ENCODE peak calls at places on chromosomes 3 and 15, in four cellular contexts. W, M, I and T are unnamed samples.

GRCh38 chr3:38576131-38577088 is 73.1 kb downstream of the SCN5A start:
- DNase-seq in M (no peak), W (peak), I (peak), T (no peak)

GRCh38 chr15:77075528-77075927 is 4.6 kb upstream of the TSPAN3 start:
- DNase-seq in M (no peak), I (no peak), W (no peak), T (peak)

GRCh38 chr3:123861081-123861836 is 22.9 kb downstream of the MYLK start:
- DNase-seq in M (no peak), I (no peak), W (no peak), T (no peak)

GRCh38 chr3:129195731-129196256 is 12.1 kb upstream of the CNBP start:
- DNase-seq in M (peak), W (peak), I (peak), T (peak)

GRCh38 chr3:53841296-53841695 is 4.9 kb downstream of the CHDH start:
- DNase-seq in I (no peak), W (peak), M (peak), T (no peak)

GRCh38 chr3:54355795-54356194 is 233.4 kb downstream of the CACNA2D3 start:
- DNase-seq in I (no peak), W (no peak), M (no peak), T (no peak)

GRCh38 chr3:37569991-37570390 is 291.7 kb upstream of the CTDSPL start:
- DNase-seq in I (no peak), M (no peak), W (no peak), T (no peak)

GRCh38 chr3:70800941-70801340 is 488.5 kb upstream of the MDFIC2 start:
- DNase-seq in W (no peak), I (no peak), M (no peak), T (no peak)

GRCh38 chr15:60414016-60414682 is 16.4 kb upstream of the ANXA2 start:
- DNase-seq in W (no peak), M (no peak), I (no peak), T (no peak)

GRCh38 chr3:15317164-15317477 is 15.3 kb downstream of the SH3BP5 start:
- DNase-seq in M (no peak), W (no peak), I (no peak), T (no peak)

GRCh38 chr3:112097378-112097777 is 11.2 kb downstream of the C3orf52 start:
- DNase-seq in W (peak), M (no peak), I (peak), T (peak)

GRCh38 chr3:69828817-69829216 is 89.6 kb downstream of the MITF start:
- DNase-seq in I (no peak), M (no peak), W (no peak), T (no peak)

GRCh38 chr3:193677734-193678133 is 84.7 kb downstream of the OPA1 start:
- DNase-seq in W (no peak), I (no peak), M (no peak), T (no peak)

GRCh38 chr3:185900228-185900627 is 37.6 kb downstream of the TRA2B start:
- DNase-seq in W (peak), I (peak), M (no peak), T (peak)

DNA sequence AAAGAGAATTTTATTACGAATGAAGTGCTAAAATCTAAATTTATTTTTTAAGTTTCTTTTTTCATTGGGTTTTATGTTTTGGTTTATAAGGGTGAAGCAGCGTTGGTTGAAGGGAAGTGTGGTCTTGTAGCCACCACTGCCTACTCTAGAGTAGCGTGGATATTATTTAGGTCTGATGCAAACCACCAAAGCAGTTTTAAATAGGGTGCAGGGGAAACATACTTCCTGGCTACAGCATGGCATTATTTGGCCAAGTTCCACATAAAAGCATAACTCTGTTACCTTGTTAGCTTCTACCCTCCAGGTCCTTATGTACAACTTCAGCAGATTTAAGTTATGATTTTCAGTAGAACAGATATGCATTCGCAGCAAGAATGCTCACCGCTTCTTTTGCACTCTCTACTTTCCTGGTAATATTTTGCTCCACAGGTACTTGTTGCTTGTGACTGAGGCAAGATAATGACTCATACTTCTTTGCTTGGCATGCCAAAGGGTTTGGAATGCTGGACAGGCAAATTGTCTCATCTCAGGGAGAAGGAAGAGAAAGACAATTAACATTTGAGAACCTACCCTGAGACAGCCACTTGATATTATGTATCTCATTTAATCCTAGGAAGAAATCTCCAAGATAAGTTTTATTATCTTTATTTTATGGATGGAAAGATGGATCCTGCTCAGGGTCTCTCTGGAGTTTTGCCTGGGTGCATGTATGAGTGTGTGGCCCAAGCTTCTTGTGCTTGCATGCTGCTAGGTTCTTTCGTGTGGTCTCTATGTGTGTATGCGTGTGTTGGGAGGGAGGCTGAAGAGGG is 5.4 kb downstream of the TGFBR2 start:
- DNase-seq in I (no peak), W (no peak), M (no peak), T (peak)
- H3K27ac ChIP-seq in I (no peak), W (peak), M (no peak), T (no peak)

DNA sequence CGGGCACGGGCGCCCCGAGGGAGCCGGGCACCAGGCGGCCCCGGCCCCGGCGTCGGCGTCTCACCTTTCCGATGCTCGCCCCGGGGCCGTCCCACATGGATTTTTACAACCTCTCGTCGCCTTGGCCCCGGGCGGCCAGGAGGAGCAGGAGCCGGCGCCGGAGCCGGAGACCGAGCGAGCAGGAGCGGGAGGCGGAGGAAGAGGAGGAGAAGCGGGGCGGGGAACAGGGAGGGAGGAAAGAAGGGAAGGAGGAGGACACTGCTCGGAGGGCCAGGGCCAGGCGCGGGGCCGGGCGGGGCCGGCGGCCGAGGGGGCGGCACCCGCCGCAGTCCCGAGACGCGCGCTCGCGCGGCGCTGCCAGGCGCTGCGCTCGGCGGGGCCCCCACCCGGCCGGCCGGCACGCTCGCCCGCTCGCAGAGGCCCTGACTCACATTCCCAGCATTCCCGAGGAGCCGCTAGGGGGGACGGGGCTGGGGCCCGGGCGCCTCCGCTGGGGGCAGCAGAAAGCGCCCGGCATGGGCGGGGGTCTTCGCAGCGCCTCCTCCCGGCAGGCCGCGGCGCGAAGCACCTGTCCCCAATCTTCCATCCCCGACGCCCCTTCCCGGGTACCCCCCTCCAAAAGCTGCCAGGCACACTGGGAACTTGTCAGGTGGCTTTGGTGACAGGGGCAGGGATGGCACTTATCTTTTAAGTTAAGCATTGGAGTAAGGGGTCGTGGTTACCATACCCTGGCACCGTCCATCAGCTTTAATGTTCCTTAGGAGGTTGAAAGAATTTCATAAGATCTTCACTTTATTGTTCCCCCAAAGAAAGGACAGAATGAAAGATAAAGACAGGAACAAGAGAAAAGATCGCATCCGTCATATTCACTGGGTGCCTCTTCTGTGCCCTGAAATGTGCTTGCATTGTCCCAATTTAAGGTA is at the start of gene ERC2:
- DNase-seq in W (peak), I (peak), M (no peak), T (no peak)
- TF ChIP-seq CTCF in W (no peak), I (peak), M (no peak), T (no peak)

DNA sequence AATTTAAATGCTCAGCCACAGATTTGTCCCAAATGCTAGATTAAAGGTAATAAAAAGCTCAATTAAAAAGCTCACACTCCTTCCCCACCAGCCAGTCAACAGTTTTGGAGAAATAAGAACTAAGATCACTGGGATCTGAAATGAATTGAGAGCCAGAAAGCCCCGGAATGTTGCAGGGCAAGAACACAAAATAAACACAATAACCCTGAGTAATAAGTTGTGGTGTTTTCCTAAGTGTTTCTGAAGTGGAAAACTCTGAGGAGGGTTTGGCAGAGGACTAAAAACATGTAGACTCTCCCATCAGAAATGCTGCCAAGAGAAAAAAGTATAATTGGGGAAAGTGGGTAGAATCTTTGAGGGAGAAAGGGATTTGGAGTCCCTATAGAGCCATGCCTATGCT is 127.8 kb downstream of the ABI3BP start:
- DNase-seq in M (no peak), I (no peak), W (no peak), T (no peak)
- H3K27ac ChIP-seq in M (no peak), I (no peak), W (no peak), T (no peak)

GRCh38 chr15:63034568-63034967 is 8.0 kb upstream of the TPM1 start:
- DNase-seq in I (no peak), M (no peak), W (no peak), T (no peak)

GRCh38 chr15:63035253-63035652 is 7.3 kb upstream of the TPM1 start:
- DNase-seq in M (no peak), W (no peak), I (no peak), T (no peak)

GRCh38 chr15:63038926-63039673 is 3.4 kb upstream of the TPM1 start:
- DNase-seq in M (no peak), W (no peak), I (no peak), T (no peak)

GRCh38 chr15:63037996-63038720 is 4.4 kb upstream of the TPM1 start:
- DNase-seq in I (no peak), W (no peak), M (no peak), T (no peak)

GRCh38 chr15:63035977-63036376 is 6.6 kb upstream of the TPM1 start:
- DNase-seq in M (no peak), W (no peak), I (no peak), T (no peak)
- TF ChIP-seq CTCF in M (peak), W (no peak), I (peak), T (no peak)

GRCh38 chr15:40331026-40331425 is 7.5 kb downstream of the INAFM2 start:
- DNase-seq in I (no peak), W (no peak), M (no peak), T (no peak)

GRCh38 chr15:40328176-40328575 is 4.7 kb downstream of the INAFM2 start:
- DNase-seq in M (no peak), I (no peak), W (no peak), T (no peak)

GRCh38 chr15:40328711-40329240 is 5.3 kb downstream of the INAFM2 start:
- DNase-seq in I (no peak), M (no peak), W (no peak), T (no peak)

GRCh38 chr15:40330368-40330836 is 6.9 kb downstream of the INAFM2 start:
- DNase-seq in M (no peak), W (peak), I (no peak), T (no peak)

GRCh38 chr15:40329804-40330203 is 6.3 kb downstream of the INAFM2 start:
- DNase-seq in I (no peak), M (no peak), W (no peak), T (no peak)
- H3K27ac ChIP-seq in I (peak), M (no peak), W (peak), T (no peak)